ENCODE peak calls at places on chromosomes 2 and 18, in ten cellular contexts. One of them, this sample, is unnamed.

GRCh38 chr2:239255643-239256042 is 145.2 kb downstream of the HDAC4 start:
- DNase-seq in brain microvascular endothelial cell: no peak
- DNase-seq in Peyer's patch: no peak
- DNase-seq in AG08395: no peak
- DNase-seq in GM23248: no peak
- DNase-seq in NCI-H526: peak
- DNase-seq in heart right ventricle: no peak
- DNase-seq in stimulated activated CD8-positive, alpha-beta memory T cell treated with anti-CD3 and anti-CD28 coated beads, Interleukin-7, amount 100 ng/mL, for 4 hours: no peak
- DNase-seq in COLO829: no peak
- DNase-seq in activated effector memory CD4-positive, alpha-beta T cell treated with Interleukin-2 at 50 U/mL for 16 hours: no peak
- DNase-seq in this sample: no peak

GRCh38 chr2:122148128-122148792 is 392.8 kb downstream of the TSN start:
- DNase-seq in brain microvascular endothelial cell: no peak
- DNase-seq in Peyer's patch: no peak
- DNase-seq in AG08395: no peak
- DNase-seq in GM23248: no peak
- DNase-seq in NCI-H526: no peak
- DNase-seq in heart right ventricle: no peak
- DNase-seq in stimulated activated CD8-positive, alpha-beta memory T cell treated with anti-CD3 and anti-CD28 coated beads, Interleukin-7, amount 100 ng/mL, for 4 hours: no peak
- DNase-seq in COLO829: no peak
- DNase-seq in activated effector memory CD4-positive, alpha-beta T cell treated with Interleukin-2 at 50 U/mL for 16 hours: no peak
- DNase-seq in this sample: no peak

GRCh38 chr2:146523218-146523617 is 1321.6 kb upstream of the ACVR2A start:
- DNase-seq in brain microvascular endothelial cell: no peak
- DNase-seq in Peyer's patch: no peak
- DNase-seq in AG08395: no peak
- DNase-seq in GM23248: peak
- DNase-seq in NCI-H526: no peak
- DNase-seq in heart right ventricle: no peak
- DNase-seq in stimulated activated CD8-positive, alpha-beta memory T cell treated with anti-CD3 and anti-CD28 coated beads, Interleukin-7, amount 100 ng/mL, for 4 hours: no peak
- DNase-seq in COLO829: peak
- DNase-seq in activated effector memory CD4-positive, alpha-beta T cell treated with Interleukin-2 at 50 U/mL for 16 hours: no peak
- DNase-seq in this sample: peak

GRCh38 chr18:55287146-55287806 is 300.7 kb downstream of the TCF4 start:
- DNase-seq in brain microvascular endothelial cell: no peak
- DNase-seq in Peyer's patch: no peak
- DNase-seq in AG08395: peak
- DNase-seq in GM23248: peak
- DNase-seq in NCI-H526: no peak
- DNase-seq in heart right ventricle: no peak
- DNase-seq in stimulated activated CD8-positive, alpha-beta memory T cell treated with anti-CD3 and anti-CD28 coated beads, Interleukin-7, amount 100 ng/mL, for 4 hours: no peak
- DNase-seq in COLO829: no peak
- DNase-seq in activated effector memory CD4-positive, alpha-beta T cell treated with Interleukin-2 at 50 U/mL for 16 hours: no peak
- DNase-seq in this sample: no peak

GRCh38 chr18:34921271-34921670 is 119.9 kb upstream of the MAPRE2 start:
- DNase-seq in brain microvascular endothelial cell: no peak
- DNase-seq in Peyer's patch: no peak
- DNase-seq in AG08395: no peak
- DNase-seq in GM23248: no peak
- DNase-seq in NCI-H526: no peak
- DNase-seq in heart right ventricle: no peak
- DNase-seq in stimulated activated CD8-positive, alpha-beta memory T cell treated with anti-CD3 and anti-CD28 coated beads, Interleukin-7, amount 100 ng/mL, for 4 hours: no peak
- DNase-seq in COLO829: no peak
- DNase-seq in activated effector memory CD4-positive, alpha-beta T cell treated with Interleukin-2 at 50 U/mL for 16 hours: no peak
- DNase-seq in this sample: no peak

GRCh38 chr2:27065128-27065527 is 6.3 kb downstream of the OST4 start:
- DNase-seq in brain microvascular endothelial cell: no peak
- DNase-seq in Peyer's patch: no peak
- DNase-seq in AG08395: no peak
- DNase-seq in GM23248: no peak
- DNase-seq in NCI-H526: no peak
- DNase-seq in heart right ventricle: no peak
- DNase-seq in stimulated activated CD8-positive, alpha-beta memory T cell treated with anti-CD3 and anti-CD28 coated beads, Interleukin-7, amount 100 ng/mL, for 4 hours: no peak
- DNase-seq in COLO829: no peak
- DNase-seq in activated effector memory CD4-positive, alpha-beta T cell treated with Interleukin-2 at 50 U/mL for 16 hours: no peak
- DNase-seq in this sample: no peak

GRCh38 chr2:28952806-28953190 is 28.3 kb upstream of the TOGARAM2 start:
- DNase-seq in brain microvascular endothelial cell: no peak
- DNase-seq in Peyer's patch: no peak
- DNase-seq in AG08395: no peak
- DNase-seq in GM23248: no peak
- DNase-seq in NCI-H526: no peak
- DNase-seq in heart right ventricle: no peak
- DNase-seq in stimulated activated CD8-positive, alpha-beta memory T cell treated with anti-CD3 and anti-CD28 coated beads, Interleukin-7, amount 100 ng/mL, for 4 hours: no peak
- DNase-seq in COLO829: no peak
- DNase-seq in activated effector memory CD4-positive, alpha-beta T cell treated with Interleukin-2 at 50 U/mL for 16 hours: no peak
- DNase-seq in this sample: peak

GRCh38 chr18:12092398-12093229 is 1.0 kb upstream of the ANKRD62 start:
- DNase-seq in brain microvascular endothelial cell: no peak
- DNase-seq in Peyer's patch: no peak
- DNase-seq in AG08395: no peak
- DNase-seq in GM23248: no peak
- DNase-seq in NCI-H526: no peak
- DNase-seq in heart right ventricle: peak
- DNase-seq in stimulated activated CD8-positive, alpha-beta memory T cell treated with anti-CD3 and anti-CD28 coated beads, Interleukin-7, amount 100 ng/mL, for 4 hours: no peak
- DNase-seq in COLO829: peak
- DNase-seq in activated effector memory CD4-positive, alpha-beta T cell treated with Interleukin-2 at 50 U/mL for 16 hours: no peak
- DNase-seq in this sample: peak

GRCh38 chr2:128350736-128351135 is 32.1 kb upstream of the HS6ST1 start:
- DNase-seq in brain microvascular endothelial cell: no peak
- DNase-seq in Peyer's patch: no peak
- DNase-seq in AG08395: no peak
- DNase-seq in GM23248: no peak
- DNase-seq in NCI-H526: no peak
- DNase-seq in heart right ventricle: no peak
- DNase-seq in stimulated activated CD8-positive, alpha-beta memory T cell treated with anti-CD3 and anti-CD28 coated beads, Interleukin-7, amount 100 ng/mL, for 4 hours: no peak
- DNase-seq in COLO829: no peak
- DNase-seq in activated effector memory CD4-positive, alpha-beta T cell treated with Interleukin-2 at 50 U/mL for 16 hours: no peak
- DNase-seq in this sample: no peak

GRCh38 chr2:57850415-57851130 is 196.0 kb upstream of the VRK2 start:
- DNase-seq in brain microvascular endothelial cell: no peak
- DNase-seq in Peyer's patch: no peak
- DNase-seq in AG08395: no peak
- DNase-seq in GM23248: no peak
- DNase-seq in NCI-H526: no peak
- DNase-seq in heart right ventricle: no peak
- DNase-seq in stimulated activated CD8-positive, alpha-beta memory T cell treated with anti-CD3 and anti-CD28 coated beads, Interleukin-7, amount 100 ng/mL, for 4 hours: no peak
- DNase-seq in COLO829: no peak
- DNase-seq in activated effector memory CD4-positive, alpha-beta T cell treated with Interleukin-2 at 50 U/mL for 16 hours: no peak
- DNase-seq in this sample: no peak

GRCh38 chr18:9290171-9290570 is 44.4 kb upstream of the TWSG1 start:
- DNase-seq in brain microvascular endothelial cell: no peak
- DNase-seq in Peyer's patch: no peak
- DNase-seq in AG08395: peak
- DNase-seq in GM23248: no peak
- DNase-seq in NCI-H526: no peak
- DNase-seq in heart right ventricle: no peak
- DNase-seq in stimulated activated CD8-positive, alpha-beta memory T cell treated with anti-CD3 and anti-CD28 coated beads, Interleukin-7, amount 100 ng/mL, for 4 hours: no peak
- DNase-seq in COLO829: no peak
- DNase-seq in activated effector memory CD4-positive, alpha-beta T cell treated with Interleukin-2 at 50 U/mL for 16 hours: no peak
- DNase-seq in this sample: no peak

GRCh38 chr2:149617476-149617875 is 29.9 kb upstream of the MMADHC start:
- DNase-seq in brain microvascular endothelial cell: no peak
- DNase-seq in Peyer's patch: no peak
- DNase-seq in AG08395: peak
- DNase-seq in GM23248: peak
- DNase-seq in NCI-H526: no peak
- DNase-seq in heart right ventricle: no peak
- DNase-seq in stimulated activated CD8-positive, alpha-beta memory T cell treated with anti-CD3 and anti-CD28 coated beads, Interleukin-7, amount 100 ng/mL, for 4 hours: no peak
- DNase-seq in COLO829: peak
- DNase-seq in activated effector memory CD4-positive, alpha-beta T cell treated with Interleukin-2 at 50 U/mL for 16 hours: no peak
- DNase-seq in this sample: no peak

GRCh38 chr18:43590182-43590903 is 313.1 kb upstream of the SYT4 start:
- DNase-seq in brain microvascular endothelial cell: no peak
- DNase-seq in Peyer's patch: no peak
- DNase-seq in AG08395: no peak
- DNase-seq in GM23248: peak
- DNase-seq in NCI-H526: no peak
- DNase-seq in heart right ventricle: peak
- DNase-seq in stimulated activated CD8-positive, alpha-beta memory T cell treated with anti-CD3 and anti-CD28 coated beads, Interleukin-7, amount 100 ng/mL, for 4 hours: no peak
- DNase-seq in COLO829: no peak
- DNase-seq in activated effector memory CD4-positive, alpha-beta T cell treated with Interleukin-2 at 50 U/mL for 16 hours: no peak
- DNase-seq in this sample: peak

GRCh38 chr2:240232961-240233890 is 92.8 kb upstream of the OTOS start:
- DNase-seq in brain microvascular endothelial cell: peak
- DNase-seq in Peyer's patch: peak
- DNase-seq in AG08395: peak
- DNase-seq in GM23248: peak
- DNase-seq in NCI-H526: peak
- DNase-seq in heart right ventricle: peak
- DNase-seq in stimulated activated CD8-positive, alpha-beta memory T cell treated with anti-CD3 and anti-CD28 coated beads, Interleukin-7, amount 100 ng/mL, for 4 hours: peak
- DNase-seq in COLO829: peak
- DNase-seq in activated effector memory CD4-positive, alpha-beta T cell treated with Interleukin-2 at 50 U/mL for 16 hours: peak
- DNase-seq in this sample: peak

GRCh38 chr2:88209526-88210131 is 39.5 kb downstream of the THNSL2 start:
- DNase-seq in brain microvascular endothelial cell: no peak
- DNase-seq in Peyer's patch: no peak
- DNase-seq in AG08395: no peak
- DNase-seq in GM23248: no peak
- DNase-seq in NCI-H526: no peak
- DNase-seq in heart right ventricle: no peak
- DNase-seq in stimulated activated CD8-positive, alpha-beta memory T cell treated with anti-CD3 and anti-CD28 coated beads, Interleukin-7, amount 100 ng/mL, for 4 hours: no peak
- DNase-seq in COLO829: no peak
- DNase-seq in activated effector memory CD4-positive, alpha-beta T cell treated with Interleukin-2 at 50 U/mL for 16 hours: no peak
- DNase-seq in this sample: no peak

GRCh38 chr2:67895171-67895941 is 167.4 kb downstream of the C1D start:
- DNase-seq in brain microvascular endothelial cell: no peak
- DNase-seq in Peyer's patch: no peak
- DNase-seq in AG08395: no peak
- DNase-seq in GM23248: no peak
- DNase-seq in NCI-H526: peak
- DNase-seq in heart right ventricle: peak
- DNase-seq in stimulated activated CD8-positive, alpha-beta memory T cell treated with anti-CD3 and anti-CD28 coated beads, Interleukin-7, amount 100 ng/mL, for 4 hours: no peak
- DNase-seq in COLO829: no peak
- DNase-seq in activated effector memory CD4-positive, alpha-beta T cell treated with Interleukin-2 at 50 U/mL for 16 hours: no peak
- DNase-seq in this sample: no peak

GRCh38 chr2:64637000-64637628 is 16.6 kb downstream of the SERTAD2 start:
- DNase-seq in brain microvascular endothelial cell: no peak
- DNase-seq in Peyer's patch: peak
- DNase-seq in AG08395: no peak
- DNase-seq in GM23248: no peak
- DNase-seq in NCI-H526: no peak
- DNase-seq in heart right ventricle: no peak
- DNase-seq in stimulated activated CD8-positive, alpha-beta memory T cell treated with anti-CD3 and anti-CD28 coated beads, Interleukin-7, amount 100 ng/mL, for 4 hours: no peak
- DNase-seq in COLO829: no peak
- DNase-seq in activated effector memory CD4-positive, alpha-beta T cell treated with Interleukin-2 at 50 U/mL for 16 hours: no peak
- DNase-seq in this sample: no peak

GRCh38 chr2:162732946-162733698 is 105.4 kb downstream of the KCNH7 start:
- DNase-seq in brain microvascular endothelial cell: no peak
- DNase-seq in Peyer's patch: no peak
- DNase-seq in AG08395: no peak
- DNase-seq in GM23248: no peak
- DNase-seq in NCI-H526: peak
- DNase-seq in heart right ventricle: no peak
- DNase-seq in stimulated activated CD8-positive, alpha-beta memory T cell treated with anti-CD3 and anti-CD28 coated beads, Interleukin-7, amount 100 ng/mL, for 4 hours: no peak
- DNase-seq in COLO829: no peak
- DNase-seq in activated effector memory CD4-positive, alpha-beta T cell treated with Interleukin-2 at 50 U/mL for 16 hours: no peak
- DNase-seq in this sample: peak

GRCh38 chr2:228689049-228689448 is 507.6 kb upstream of the SPHKAP start:
- DNase-seq in brain microvascular endothelial cell: no peak
- DNase-seq in Peyer's patch: no peak
- DNase-seq in AG08395: peak
- DNase-seq in GM23248: peak
- DNase-seq in NCI-H526: peak
- DNase-seq in heart right ventricle: no peak
- DNase-seq in stimulated activated CD8-positive, alpha-beta memory T cell treated with anti-CD3 and anti-CD28 coated beads, Interleukin-7, amount 100 ng/mL, for 4 hours: no peak
- DNase-seq in COLO829: no peak
- DNase-seq in activated effector memory CD4-positive, alpha-beta T cell treated with Interleukin-2 at 50 U/mL for 16 hours: no peak
- DNase-seq in this sample: peak

GRCh38 chr2:26904839-26905238 is 56.9 kb downstream of the DPYSL5 start:
- DNase-seq in brain microvascular endothelial cell: no peak
- DNase-seq in Peyer's patch: no peak
- DNase-seq in AG08395: no peak
- DNase-seq in GM23248: no peak
- DNase-seq in NCI-H526: peak
- DNase-seq in heart right ventricle: no peak
- DNase-seq in stimulated activated CD8-positive, alpha-beta memory T cell treated with anti-CD3 and anti-CD28 coated beads, Interleukin-7, amount 100 ng/mL, for 4 hours: no peak
- DNase-seq in COLO829: no peak
- DNase-seq in activated effector memory CD4-positive, alpha-beta T cell treated with Interleukin-2 at 50 U/mL for 16 hours: no peak
- DNase-seq in this sample: no peak

This sample was measured in OCI-M1.